ENCODE peak calls at places on chromosomes 12 and 14, in five cellular contexts. One of them, this sample, is unnamed.

GRCh38 chr12:102216086-102216691 is 18.6 kb upstream of the PMCH start:
- DNase-seq in IMR-90: peak
- DNase-seq in GM13976: no peak
- DNase-seq in GM20000: no peak
- DNase-seq in lower leg skin: no peak
- DNase-seq in this sample: no peak

GRCh38 chr14:101191086-101191881 is 287.8 kb upstream of the RTL1 start:
- DNase-seq in IMR-90: no peak
- DNase-seq in GM13976: no peak
- DNase-seq in GM20000: no peak
- DNase-seq in lower leg skin: peak
- DNase-seq in this sample: no peak

GRCh38 chr14:51331651-51332367 is 91.8 kb downstream of the TMX1 start:
- DNase-seq in IMR-90: no peak
- DNase-seq in GM13976: no peak
- DNase-seq in GM20000: no peak
- DNase-seq in lower leg skin: no peak
- DNase-seq in this sample: no peak

GRCh38 chr12:120799417-120800045 is 73.9 kb downstream of the ACADS start:
- DNase-seq in IMR-90: no peak
- DNase-seq in GM13976: no peak
- DNase-seq in GM20000: no peak
- DNase-seq in lower leg skin: no peak
- DNase-seq in this sample: no peak

GRCh38 chr14:90514015-90514398 is 117.2 kb downstream of the CALM1 start:
- DNase-seq in IMR-90: no peak
- DNase-seq in GM13976: no peak
- DNase-seq in GM20000: no peak
- DNase-seq in lower leg skin: no peak
- DNase-seq in this sample: no peak

GRCh38 chr12:12425616-12426015 is 68.7 kb downstream of the BORCS5 start:
- DNase-seq in IMR-90: peak
- DNase-seq in GM13976: no peak
- DNase-seq in GM20000: no peak
- DNase-seq in lower leg skin: no peak
- DNase-seq in this sample: no peak

GRCh38 chr12:92602930-92603623 is 99.7 kb upstream of the PLEKHG7 start:
- DNase-seq in IMR-90: peak
- DNase-seq in GM13976: no peak
- DNase-seq in GM20000: no peak
- DNase-seq in lower leg skin: no peak
- DNase-seq in this sample: no peak

GRCh38 chr12:119685375-119685774 is 17.4 kb downstream of the PRKAB1 start:
- DNase-seq in IMR-90: no peak
- DNase-seq in GM13976: no peak
- DNase-seq in GM20000: no peak
- DNase-seq in lower leg skin: no peak
- DNase-seq in this sample: no peak

GRCh38 chr12:7460375-7461259 is 16.7 kb upstream of the CD163L1 start:
- DNase-seq in IMR-90: peak
- DNase-seq in GM13976: peak
- DNase-seq in GM20000: peak
- DNase-seq in lower leg skin: no peak
- DNase-seq in this sample: no peak

GRCh38 chr14:102472815-102473158 is 36.8 kb downstream of the ANKRD9 start:
- DNase-seq in IMR-90: no peak
- DNase-seq in GM13976: no peak
- DNase-seq in GM20000: no peak
- DNase-seq in lower leg skin: no peak
- DNase-seq in this sample: no peak

GRCh38 chr14:85566603-85567002 is 36.7 kb downstream of the FLRT2 start:
- DNase-seq in IMR-90: peak
- DNase-seq in GM13976: no peak
- DNase-seq in GM20000: no peak
- DNase-seq in lower leg skin: no peak
- DNase-seq in this sample: no peak

GRCh38 chr12:95412826-95413311 is 61.1 kb upstream of the METAP2 start:
- DNase-seq in IMR-90: peak
- DNase-seq in GM13976: no peak
- DNase-seq in GM20000: no peak
- DNase-seq in lower leg skin: no peak
- DNase-seq in this sample: no peak

GRCh38 chr14:41606249-41607118 is at the start of gene LRFN5:
- DNase-seq in IMR-90: peak
- DNase-seq in GM13976: peak
- DNase-seq in GM20000: peak
- DNase-seq in lower leg skin: peak
- DNase-seq in this sample: peak

GRCh38 chr12:50072198-50072907 is 12.8 kb upstream of the SMARCD1 start:
- DNase-seq in IMR-90: no peak
- DNase-seq in GM13976: no peak
- DNase-seq in GM20000: no peak
- DNase-seq in lower leg skin: no peak
- DNase-seq in this sample: no peak

GRCh38 chr12:50215033-50215432 is 47.9 kb upstream of the CERS5 start:
- DNase-seq in IMR-90: peak
- DNase-seq in GM13976: no peak
- DNase-seq in GM20000: no peak
- DNase-seq in lower leg skin: no peak
- DNase-seq in this sample: no peak

GRCh38 chr12:132275110-132275531 is 54.3 kb downstream of the GALNT9 start:
- DNase-seq in IMR-90: peak
- DNase-seq in GM13976: no peak
- DNase-seq in GM20000: no peak
- DNase-seq in lower leg skin: no peak
- DNase-seq in this sample: no peak

DNA sequence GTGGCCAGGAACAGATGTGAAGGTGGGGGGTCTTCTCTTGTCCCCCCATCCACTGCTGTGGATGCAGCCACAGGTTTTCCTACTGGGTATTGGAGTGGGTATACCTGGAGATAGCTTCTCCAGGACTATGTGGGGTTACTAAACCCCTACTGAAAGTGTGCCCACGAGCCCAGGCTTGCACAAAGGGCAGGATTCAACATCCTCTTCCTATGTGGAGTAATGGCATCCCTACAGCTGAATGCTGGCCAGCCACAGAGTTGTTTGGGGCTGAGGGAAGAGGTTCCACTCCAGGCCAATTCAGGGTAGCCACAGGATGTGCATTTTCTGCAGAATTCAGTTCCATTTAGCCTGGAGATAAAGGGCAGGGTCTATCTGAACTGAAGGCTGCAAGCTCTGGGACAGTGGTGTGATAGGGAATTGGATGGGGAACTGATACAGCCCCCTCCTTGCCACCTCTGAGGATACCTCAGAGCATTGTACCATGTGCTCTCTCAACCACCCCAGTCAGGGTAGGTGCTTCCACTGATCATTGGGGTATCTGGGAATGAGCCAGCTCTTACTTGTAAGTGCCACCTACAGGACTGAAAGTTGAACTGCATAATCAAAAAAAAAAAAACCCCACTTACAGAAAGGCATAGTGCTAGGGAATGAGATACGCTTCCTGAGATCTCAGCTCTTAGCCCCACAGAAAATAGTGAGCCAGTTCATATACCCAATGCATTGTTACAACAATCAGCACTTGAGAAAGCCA is 187.1 kb downstream of the KITLG start:
- DNase-seq in IMR-90: peak
- DNase-seq in GM13976: no peak
- DNase-seq in GM20000: peak
- DNase-seq in lower leg skin: no peak
- DNase-seq in this sample: no peak
- TF ChIP-seq CTCF in IMR-90: peak
- TF ChIP-seq CTCF in GM13976: peak
- TF ChIP-seq CTCF in GM20000: no peak
- TF ChIP-seq CTCF in lower leg skin: no peak
- TF ChIP-seq CTCF in this sample: no peak

GRCh38 chr14:39367387-39367751 is 64.9 kb downstream of the FBXO33 start:
- DNase-seq in IMR-90: no peak
- DNase-seq in GM13976: no peak
- DNase-seq in GM20000: no peak
- DNase-seq in lower leg skin: no peak
- DNase-seq in this sample: no peak

GRCh38 chr14:39370415-39370814 is 61.8 kb downstream of the FBXO33 start:
- DNase-seq in IMR-90: no peak
- DNase-seq in GM13976: no peak
- DNase-seq in GM20000: no peak
- DNase-seq in lower leg skin: no peak
- DNase-seq in this sample: no peak

GRCh38 chr14:39366460-39367386 is 65.5 kb downstream of the FBXO33 start:
- DNase-seq in IMR-90: no peak
- DNase-seq in GM13976: no peak
- DNase-seq in GM20000: no peak
- DNase-seq in lower leg skin: no peak
- DNase-seq in this sample: no peak

GRCh38 chr14:39369029-39369428 is 63.2 kb downstream of the FBXO33 start:
- DNase-seq in IMR-90: no peak
- DNase-seq in GM13976: no peak
- DNase-seq in GM20000: no peak
- DNase-seq in lower leg skin: no peak
- DNase-seq in this sample: no peak

DNA sequence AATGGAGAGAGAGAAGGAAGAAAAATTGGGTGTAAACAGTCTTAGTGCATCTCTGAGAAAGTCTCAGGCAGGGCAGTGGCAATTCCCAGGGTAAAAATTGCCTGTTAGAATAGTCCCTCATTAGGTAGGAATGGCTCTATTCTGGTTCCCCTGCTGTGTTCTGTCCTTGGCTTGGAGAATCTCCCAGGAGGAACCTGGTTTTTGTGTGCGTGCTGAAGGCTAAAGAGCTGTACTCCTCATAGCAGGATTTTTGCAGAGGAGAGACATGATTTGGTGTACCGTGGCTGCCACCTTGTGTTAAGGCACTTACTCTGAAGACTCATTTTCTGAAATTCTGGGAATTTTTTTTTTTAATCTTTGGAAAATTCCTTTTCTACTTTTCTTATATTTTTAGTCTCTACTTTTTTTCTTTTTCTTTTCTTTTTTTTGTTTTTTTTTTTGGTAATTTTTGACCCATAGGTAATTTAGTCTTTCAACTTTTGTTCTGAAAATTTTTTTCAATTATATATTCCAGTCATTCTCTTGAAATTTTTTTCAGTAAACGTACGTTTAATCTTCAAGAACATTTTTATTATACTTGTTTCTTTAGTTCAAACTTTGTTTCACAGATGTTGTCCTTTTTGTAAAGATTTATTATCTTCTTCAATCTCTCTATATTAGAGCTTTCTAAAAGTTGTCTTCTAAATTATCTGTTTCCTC is 63.8 kb downstream of the FBXO33 start:
- DNase-seq in IMR-90: peak
- DNase-seq in GM13976: peak
- DNase-seq in GM20000: peak
- DNase-seq in lower leg skin: no peak
- DNase-seq in this sample: no peak
- TF ChIP-seq CTCF in IMR-90: peak
- TF ChIP-seq CTCF in GM13976: peak
- TF ChIP-seq CTCF in GM20000: peak
- TF ChIP-seq CTCF in lower leg skin: no peak
- TF ChIP-seq CTCF in this sample: peak

GRCh38 chr12:109467978-109468676 is 9.0 kb downstream of the KCTD10 start:
- DNase-seq in IMR-90: no peak
- DNase-seq in GM13976: no peak
- DNase-seq in GM20000: no peak
- DNase-seq in lower leg skin: no peak
- DNase-seq in this sample: no peak
- TF ChIP-seq CTCF in IMR-90: no peak
- TF ChIP-seq CTCF in GM13976: no peak
- TF ChIP-seq CTCF in GM20000: no peak
- TF ChIP-seq CTCF in lower leg skin: no peak
- TF ChIP-seq CTCF in this sample: no peak

GRCh38 chr12:46438256-46438655 is 65.7 kb upstream of the SLC38A2 start:
- DNase-seq in IMR-90: peak
- DNase-seq in GM13976: no peak
- DNase-seq in GM20000: no peak
- DNase-seq in lower leg skin: no peak
- DNase-seq in this sample: no peak
- TF ChIP-seq CTCF in IMR-90: no peak
- TF ChIP-seq CTCF in GM13976: no peak
- TF ChIP-seq CTCF in GM20000: no peak
- TF ChIP-seq CTCF in lower leg skin: no peak
- TF ChIP-seq CTCF in this sample: no peak

DNA sequence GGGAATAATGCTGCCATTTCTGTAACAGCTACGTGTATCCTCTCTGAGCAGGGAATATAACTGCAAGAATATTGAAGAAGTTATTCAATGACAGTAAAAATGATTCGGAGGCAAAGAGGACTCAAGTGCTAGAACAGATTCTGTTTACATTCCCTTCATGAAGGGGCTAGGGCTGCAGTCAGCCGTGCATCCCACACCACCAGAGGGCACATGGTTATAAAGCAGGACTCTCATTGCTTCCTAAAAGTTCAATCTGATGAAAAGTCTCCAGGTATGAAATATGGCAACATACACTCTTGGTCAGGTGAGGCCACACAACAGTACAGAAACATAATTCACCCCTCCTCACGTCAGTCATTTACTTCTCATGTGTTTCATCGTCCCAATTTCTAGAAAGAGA is 34.0 kb downstream of the TCHP start:
- DNase-seq in IMR-90: peak
- DNase-seq in GM13976: no peak
- DNase-seq in GM20000: no peak
- DNase-seq in lower leg skin: no peak
- DNase-seq in this sample: no peak
- TF ChIP-seq CTCF in IMR-90: peak
- TF ChIP-seq CTCF in GM13976: no peak
- TF ChIP-seq CTCF in GM20000: no peak
- TF ChIP-seq CTCF in lower leg skin: no peak
- TF ChIP-seq CTCF in this sample: no peak

DNA sequence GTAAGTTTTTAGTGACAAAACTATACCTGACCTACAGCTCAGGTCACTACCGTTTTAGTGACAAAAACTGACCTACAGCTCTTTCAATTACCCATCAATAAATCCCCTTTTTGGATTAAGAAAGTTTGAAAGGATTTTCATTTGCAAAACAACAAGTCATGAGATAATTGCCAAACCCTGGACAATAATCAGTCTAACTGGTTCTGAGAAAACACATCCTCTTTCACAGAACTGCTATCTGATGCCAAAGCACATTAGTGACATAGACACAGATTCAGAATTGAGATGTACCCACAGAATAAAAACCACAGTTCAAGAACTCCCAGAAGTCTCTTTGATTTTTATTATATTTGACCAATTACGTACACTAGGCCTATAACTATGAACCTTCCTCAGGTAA is 126.0 kb upstream of the COCH start:
- DNase-seq in IMR-90: no peak
- DNase-seq in GM13976: no peak
- DNase-seq in GM20000: no peak
- DNase-seq in lower leg skin: no peak
- DNase-seq in this sample: no peak
- TF ChIP-seq CTCF in IMR-90: no peak
- TF ChIP-seq CTCF in GM13976: no peak
- TF ChIP-seq CTCF in GM20000: no peak
- TF ChIP-seq CTCF in lower leg skin: no peak
- TF ChIP-seq CTCF in this sample: no peak

DNA sequence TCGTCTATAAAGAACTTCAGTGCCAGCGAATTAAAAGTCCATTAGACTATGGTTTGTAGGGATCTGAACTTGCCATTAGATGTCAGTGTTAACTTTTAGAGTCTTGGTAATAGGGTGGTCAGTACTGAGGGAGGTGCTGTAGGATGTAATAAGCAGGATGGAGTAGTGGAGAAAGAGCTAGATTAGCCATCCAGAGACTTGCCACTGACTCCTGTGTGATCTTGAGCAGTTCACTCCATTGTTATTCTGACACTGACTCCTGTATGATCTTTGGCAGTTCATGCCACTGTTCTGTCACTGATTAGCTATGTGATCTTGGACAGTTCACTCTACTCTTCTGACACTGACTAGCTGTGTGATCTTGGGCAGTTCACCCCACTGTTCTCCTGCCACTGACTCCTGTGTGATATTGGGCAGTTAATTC is 133.6 kb downstream of the TTLL5 start:
- DNase-seq in IMR-90: peak
- DNase-seq in GM13976: no peak
- DNase-seq in GM20000: no peak
- DNase-seq in lower leg skin: no peak
- DNase-seq in this sample: no peak
- TF ChIP-seq CTCF in IMR-90: peak
- TF ChIP-seq CTCF in GM13976: no peak
- TF ChIP-seq CTCF in GM20000: no peak
- TF ChIP-seq CTCF in lower leg skin: no peak
- TF ChIP-seq CTCF in this sample: peak

This sample was measured in heart left ventricle.